ENCODE peak calls at places on chromosome 19, in four cellular contexts. U is A549, W is sigmoid colon, F is transverse colon. K is an unnamed sample.

GRCh38 chr19:35721374-35721773 is 3.6 kb downstream of the KMT2B start:
- DNase-seq in U (no peak), W (no peak), F (no peak), K (no peak)

GRCh38 chr19:18488838-18489626 is 32.8 kb downstream of the ELL start:
- DNase-seq in W (no peak), F (peak), U (peak), K (no peak)

GRCh38 chr19:16836115-16836905 is 7.1 kb downstream of the SIN3B start:
- DNase-seq in F (peak), U (no peak), W (no peak), K (no peak)

GRCh38 chr19:18646535-18647370 is 9.9 kb downstream of the KLHL26 start:
- DNase-seq in F (no peak), W (no peak), U (no peak), K (no peak)

GRCh38 chr19:18322318-18322758 is 538 bp downstream of the LSM4 start:
- DNase-seq in F (peak), W (no peak), U (peak), K (no peak)

GRCh38 chr19:18488403-18488723 is 33.5 kb downstream of the ELL start:
- DNase-seq in W (no peak), F (no peak), U (peak), K (no peak)

GRCh38 chr19:55096061-55096701 is 20.5 kb downstream of the EPS8L1 start:
- DNase-seq in W (no peak), U (no peak), F (no peak), K (no peak)

GRCh38 chr19:38850976-38851621 is 1.3 kb upstream of the HNRNPL start:
- DNase-seq in W (peak), U (no peak), F (peak), K (no peak)

GRCh38 chr19:29019403-29019802 is 193.5 kb downstream of the UQCRFS1 start:
- DNase-seq in U (no peak), F (no peak), W (no peak), K (no peak)

GRCh38 chr19:30743702-30744101 is 371.5 kb downstream of the ZNF536 start:
- DNase-seq in U (no peak), F (no peak), W (no peak), K (no peak)
- H3K4me3 ChIP-seq in U (no peak), F (no peak), W (no peak), K (no peak)

DNA sequence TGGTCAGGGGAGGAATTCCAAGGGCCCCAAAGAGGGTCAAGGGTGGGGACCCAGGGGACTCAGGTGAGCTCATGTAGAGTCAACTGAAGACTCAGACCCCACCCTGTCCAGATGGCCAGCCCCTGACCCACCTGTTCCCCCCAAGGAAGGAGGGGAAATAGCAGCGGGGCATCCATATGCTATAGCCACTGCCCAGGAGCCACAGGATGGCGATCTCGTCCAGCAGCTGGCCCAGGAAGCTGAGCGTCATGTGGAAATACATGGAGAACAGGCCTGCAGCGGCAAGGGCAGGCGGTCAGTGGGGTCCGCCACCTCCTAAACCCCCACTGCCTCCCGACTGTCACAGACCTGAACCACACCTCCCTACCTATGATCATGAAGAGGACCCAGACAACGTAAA is 21.4 kb downstream of the ACER1 start:
- DNase-seq in F (no peak), W (no peak), U (no peak), K (no peak)
- TF ChIP-seq CTCF in F (no peak), W (no peak), U (no peak), K (no peak)

GRCh38 chr19:492091-492531 is 4.2 kb upstream of the MADCAM1 start:
- DNase-seq in F (no peak), W (no peak), U (no peak), K (no peak)

GRCh38 chr19:493391-494170 is 2.7 kb upstream of the MADCAM1 start:
- DNase-seq in U (no peak), F (no peak), W (no peak), K (no peak)

GRCh38 chr19:489418-490196 is 6.7 kb upstream of the MADCAM1 start:
- DNase-seq in W (no peak), U (no peak), F (no peak), K (no peak)

GRCh38 chr19:488505-489417 is 7.5 kb upstream of the MADCAM1 start:
- DNase-seq in W (peak), U (peak), F (peak), K (peak)

DNA sequence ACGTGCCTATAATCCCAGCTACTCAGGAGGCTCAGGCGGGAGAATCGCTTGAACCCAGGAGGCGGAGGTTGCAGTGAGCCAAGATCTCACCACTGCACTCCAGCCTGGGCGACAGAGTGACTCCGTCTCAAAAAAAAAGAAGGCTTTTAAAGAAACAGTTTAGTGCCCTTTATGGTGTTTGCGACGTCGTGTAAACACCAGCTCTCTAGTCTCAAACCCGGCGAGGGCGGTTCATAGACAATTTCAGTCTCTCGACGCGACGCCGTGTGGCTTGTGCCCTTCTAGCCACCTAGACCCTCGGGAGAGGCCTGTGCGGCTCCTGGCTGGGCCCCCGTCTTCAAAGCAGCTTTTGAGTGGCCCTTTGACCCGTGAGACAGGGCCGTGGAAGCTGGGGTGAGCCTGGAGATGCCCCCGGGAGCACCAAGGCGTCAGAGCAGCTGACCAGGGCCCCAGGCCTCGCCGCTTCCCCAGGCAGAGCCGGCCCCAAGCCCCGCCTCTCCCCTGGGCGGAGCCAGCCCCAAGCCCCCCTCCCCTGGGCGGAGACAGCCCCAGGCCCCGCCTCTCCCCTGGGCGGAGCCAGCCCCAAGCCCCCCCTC is 5.0 kb upstream of the MADCAM1 start:
- DNase-seq in F (no peak), W (no peak), U (no peak), K (no peak)
- TF ChIP-seq EP300 in F (no peak), W (no peak), U (no peak), K (no peak)

GRCh38 chr19:1245884-1246816 is 2.2 kb upstream of the MIDN start:
- DNase-seq in W (peak), U (no peak), F (peak), K (no peak)

GRCh38 chr19:1248454-1249297 is at the start of gene MIDN:
- DNase-seq in U (peak), W (peak), F (peak), K (no peak)

GRCh38 chr19:1249990-1250298 is 1.6 kb downstream of the MIDN start:
- DNase-seq in W (no peak), U (no peak), F (no peak), K (no peak)

GRCh38 chr19:1249298-1249989 is 1.1 kb downstream of the MIDN start:
- DNase-seq in U (peak), W (peak), F (peak), K (peak)

DNA sequence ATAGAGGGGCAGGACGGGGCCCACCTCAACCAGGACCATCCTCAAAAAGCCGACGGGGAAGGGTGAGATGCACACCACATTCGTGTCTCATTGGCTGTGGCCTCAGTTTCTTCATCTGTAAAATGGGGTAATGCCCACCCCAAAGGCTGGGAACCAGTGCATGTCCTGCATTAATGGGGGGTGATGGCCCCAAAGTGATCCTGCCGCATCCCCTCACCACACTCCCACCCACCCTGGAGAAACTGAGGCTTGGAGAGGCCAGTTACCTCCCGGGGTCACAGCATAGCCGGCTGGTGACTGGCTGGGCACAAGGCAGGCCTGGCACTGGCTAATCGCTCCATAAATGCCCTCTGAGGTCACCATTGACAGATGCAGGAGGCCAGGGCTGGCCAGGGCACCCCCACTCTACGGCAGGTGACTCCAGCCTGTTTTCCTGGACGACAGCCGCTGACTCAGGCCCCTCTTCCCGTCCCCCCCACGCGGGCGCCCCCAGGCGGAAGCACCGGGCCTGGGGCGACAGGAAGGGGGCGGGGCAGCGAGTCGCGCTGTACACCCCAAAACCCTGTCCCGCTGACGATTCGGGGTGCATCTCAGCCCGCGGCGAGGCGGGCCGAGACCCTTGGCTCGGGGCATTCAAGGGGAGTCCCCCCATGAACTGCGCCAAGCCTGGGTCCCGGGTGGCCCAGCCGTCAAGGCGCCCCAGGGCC is 483 bp upstream of the MIDN start:
- DNase-seq in F (peak), U (peak), W (peak), K (no peak)
- H3K4me3 ChIP-seq in F (peak), U (peak), W (peak), K (peak)

GRCh38 chr19:12935071-12935470 is 1.6 kb upstream of the FARSA start:
- DNase-seq in W (no peak), U (no peak), F (no peak), K (no peak)
- TF ChIP-seq CTCF in W (no peak), U (no peak), F (no peak), K (no peak)

DNA sequence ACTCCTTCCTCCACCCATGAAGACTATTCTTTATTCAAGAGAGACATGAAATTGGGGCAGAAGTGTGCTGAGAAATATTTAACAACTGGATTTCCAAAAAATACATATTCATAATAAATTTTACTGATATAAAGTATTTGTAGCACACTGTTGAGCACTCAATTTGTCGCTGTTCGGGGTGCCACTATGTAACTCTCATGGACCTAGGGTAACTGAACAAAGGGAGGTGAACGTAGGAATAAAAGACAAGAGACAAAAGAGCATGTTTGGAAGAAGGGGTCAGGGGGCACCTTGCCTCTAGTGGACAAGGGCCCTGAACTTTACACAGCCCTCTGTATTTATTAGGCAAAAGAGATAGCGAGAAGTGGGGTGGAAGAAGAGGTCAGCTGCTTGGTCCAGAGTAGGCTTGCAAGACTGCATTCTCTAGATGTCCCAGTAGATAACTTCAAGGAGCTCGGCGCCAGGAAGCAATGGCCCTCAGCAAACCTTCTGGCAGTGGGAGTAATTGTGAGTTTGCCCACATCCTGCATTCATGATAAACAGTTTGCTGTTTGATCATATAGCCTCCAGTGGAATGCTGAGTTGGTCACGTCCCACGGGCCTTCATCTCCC is 4.5 kb upstream of the ZNF175 start:
- DNase-seq in W (no peak), U (no peak), F (no peak), K (no peak)
- TF ChIP-seq EP300 in W (no peak), U (no peak), F (no peak), K (no peak)

DNA sequence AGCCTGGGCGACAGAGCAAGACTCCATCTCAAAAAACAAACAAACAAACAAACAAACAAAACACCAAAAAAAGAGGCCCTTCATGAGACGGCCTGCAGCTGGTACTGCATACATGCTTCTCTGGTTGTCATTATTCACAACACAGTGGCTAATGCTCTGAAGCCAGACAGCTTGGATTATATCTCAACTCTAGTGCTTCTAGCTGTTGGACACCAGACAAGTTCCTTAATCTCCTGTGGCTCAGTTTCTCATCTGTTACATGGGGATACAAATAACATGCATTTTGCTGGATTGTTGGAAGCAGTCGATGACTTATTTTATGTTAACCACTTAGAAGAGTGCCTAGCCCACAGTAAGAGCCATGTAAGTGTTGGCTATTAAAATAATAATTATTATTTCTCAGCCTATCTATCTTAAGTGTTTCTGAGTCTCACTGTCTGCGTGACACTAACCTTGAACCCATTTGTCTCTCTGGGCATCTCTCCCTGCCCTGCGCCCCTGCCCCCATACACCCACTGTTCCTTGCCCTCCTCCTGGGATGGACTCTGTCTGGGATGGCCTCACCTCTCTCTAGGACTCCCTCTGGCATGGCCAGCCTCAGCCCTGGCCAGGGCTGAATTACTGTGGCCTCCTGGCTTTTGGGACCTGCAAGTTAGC is 3.1 kb upstream of the JUNB start:
- DNase-seq in U (no peak), F (no peak), W (no peak), K (no peak)
- H3K4me3 ChIP-seq in U (peak), F (peak), W (no peak), K (peak)

DNA sequence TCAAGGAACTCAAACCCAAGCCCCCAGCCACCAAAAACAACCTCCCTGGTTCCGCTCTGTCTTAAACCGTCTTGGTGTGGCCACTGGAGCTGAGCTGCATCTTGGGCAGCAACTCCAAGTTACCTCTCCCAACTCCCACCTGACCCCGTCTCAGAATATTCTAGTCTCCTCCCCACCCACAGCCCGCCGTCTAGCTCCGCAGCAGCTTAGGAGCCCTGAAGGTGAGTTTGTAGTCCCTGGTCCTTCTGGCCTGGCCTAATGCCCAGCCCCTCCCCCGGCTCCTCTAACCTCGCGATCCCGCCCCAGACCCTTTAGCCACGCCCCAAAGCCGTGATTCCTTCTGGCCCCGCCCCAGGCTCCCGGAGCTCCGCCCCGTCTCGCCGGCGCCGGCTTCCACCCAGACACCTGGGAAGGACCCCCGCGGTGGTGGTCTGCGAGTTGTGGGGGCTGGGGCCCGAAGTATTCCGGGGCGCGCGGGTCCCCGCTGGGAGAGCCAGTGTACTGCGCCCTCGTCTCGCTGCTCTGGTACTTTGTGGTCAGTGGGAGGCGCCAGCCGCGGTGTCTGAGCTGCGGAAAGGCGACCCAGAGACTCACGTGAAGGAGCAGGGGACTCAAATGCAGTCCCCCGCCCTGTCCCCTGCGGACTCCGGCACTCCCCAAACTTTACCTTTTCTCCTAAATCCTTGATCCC is 2.5 kb upstream of the LHB start:
- DNase-seq in W (no peak), U (peak), F (peak), K (no peak)
- TF ChIP-seq CTCF in W (no peak), U (peak), F (no peak), K (no peak)

GRCh38 chr19:45729774-45730388 is 815 bp downstream of the FBXO46 start:
- DNase-seq in W (no peak), U (no peak), F (peak), K (no peak)
- TF ChIP-seq EP300 in W (no peak), U (no peak), F (no peak), K (no peak)

K was measured in tibial nerve.